ENCODE peak calls at places on chromosomes 12 and 14, in five cellular contexts. One of them, this sample, is unnamed.

GRCh38 chr14:61765225-61765943 is 3.2 kb downstream of the SNAPC1 start:
- DNase-seq in T47D: no peak
- DNase-seq in EH: no peak
- DNase-seq in H54: no peak
- DNase-seq in uterus: no peak
- DNase-seq in this sample: no peak

GRCh38 chr12:47648056-47648579 is 57.7 kb downstream of the RPAP3 start:
- DNase-seq in T47D: no peak
- DNase-seq in H54: no peak
- DNase-seq in EH: no peak
- DNase-seq in uterus: no peak
- DNase-seq in this sample: no peak

GRCh38 chr14:35499180-35499579 is 34.8 kb upstream of the INSM2 start:
- DNase-seq in T47D: no peak
- DNase-seq in EH: no peak
- DNase-seq in uterus: no peak
- DNase-seq in H54: no peak
- DNase-seq in this sample: no peak

GRCh38 chr12:132396657-132397056 is 67.3 kb upstream of the GALNT9 start:
- DNase-seq in EH: no peak
- DNase-seq in H54: no peak
- DNase-seq in T47D: no peak
- DNase-seq in uterus: no peak
- DNase-seq in this sample: no peak

GRCh38 chr12:53601296-53601847 is 24.8 kb downstream of the ATF7 start:
- DNase-seq in uterus: no peak
- DNase-seq in T47D: no peak
- DNase-seq in H54: no peak
- DNase-seq in EH: no peak
- DNase-seq in this sample: no peak

GRCh38 chr12:4069046-4070010 is 196.1 kb upstream of the PARP11 start:
- DNase-seq in EH: peak; percentile 12
- DNase-seq in uterus: no peak
- DNase-seq in T47D: no peak
- DNase-seq in H54: no peak
- DNase-seq in this sample: no peak

GRCh38 chr12:48997719-48998496 is 1.3 kb downstream of the DDN start:
- DNase-seq in uterus: no peak
- DNase-seq in T47D: no peak
- DNase-seq in H54: no peak
- DNase-seq in EH: no peak
- DNase-seq in this sample: no peak

GRCh38 chr12:41972196-41972994 is 172.3 kb downstream of the GXYLT1 start:
- DNase-seq in EH: no peak
- DNase-seq in H54: no peak
- DNase-seq in uterus: no peak
- DNase-seq in T47D: no peak
- DNase-seq in this sample: no peak

GRCh38 chr14:44960646-44961045 is 1.1 kb downstream of the KLHL28 start:
- DNase-seq in EH: no peak
- DNase-seq in T47D: no peak
- DNase-seq in uterus: no peak
- DNase-seq in H54: no peak
- DNase-seq in this sample: no peak

GRCh38 chr14:58750321-58751269 is 112.8 kb downstream of the DACT1 start:
- DNase-seq in T47D: no peak
- DNase-seq in uterus: no peak
- DNase-seq in H54: no peak
- DNase-seq in EH: no peak
- DNase-seq in this sample: no peak

GRCh38 chr12:101824831-101825230 is 5.9 kb downstream of the GNPTAB start:
- DNase-seq in uterus: no peak
- DNase-seq in T47D: no peak
- DNase-seq in H54: no peak
- DNase-seq in EH: peak; percentile 25
- DNase-seq in this sample: no peak

GRCh38 chr14:85529803-85530574 is at the start of gene FLRT2:
- DNase-seq in H54: no peak
- DNase-seq in T47D: no peak
- DNase-seq in uterus: peak; percentile 40
- DNase-seq in EH: peak; percentile 55
- DNase-seq in this sample: peak; percentile 14

GRCh38 chr14:23114120-23114458 is 5.0 kb downstream of the CEBPE start:
- DNase-seq in uterus: no peak
- DNase-seq in T47D: no peak
- DNase-seq in EH: no peak
- DNase-seq in H54: no peak
- DNase-seq in this sample: no peak

GRCh38 chr12:102172436-102172835 is 25.2 kb downstream of the PMCH start:
- DNase-seq in EH: peak; percentile 77
- DNase-seq in H54: no peak
- DNase-seq in uterus: no peak
- DNase-seq in T47D: no peak
- DNase-seq in this sample: no peak

GRCh38 chr14:50362791-50363733 is 33.6 kb downstream of the CDKL1 start:
- DNase-seq in H54: no peak
- DNase-seq in EH: peak; percentile 49
- DNase-seq in T47D: no peak
- DNase-seq in uterus: no peak
- DNase-seq in this sample: no peak

GRCh38 chr14:64726585-64726890 is 22.3 kb downstream of the PLEKHG3 start:
- DNase-seq in EH: peak; percentile 46
- DNase-seq in T47D: no peak
- DNase-seq in H54: peak; percentile 90
- DNase-seq in uterus: no peak
- DNase-seq in this sample: peak; percentile 97

GRCh38 chr12:113373966-113374365 is 15.6 kb downstream of the PLBD2 start:
- DNase-seq in H54: no peak
- DNase-seq in uterus: no peak
- DNase-seq in T47D: no peak
- DNase-seq in EH: no peak
- DNase-seq in this sample: no peak

GRCh38 chr14:59305231-59305630 is 116.8 kb downstream of the DAAM1 start:
- DNase-seq in T47D: no peak
- DNase-seq in H54: no peak
- DNase-seq in EH: peak; percentile 80
- DNase-seq in uterus: no peak
- DNase-seq in this sample: no peak

GRCh38 chr14:69479696-69480095 is 4.8 kb upstream of the PLEKHD1 start:
- DNase-seq in uterus: no peak
- DNase-seq in H54: no peak
- DNase-seq in EH: no peak
- DNase-seq in T47D: no peak
- DNase-seq in this sample: no peak

GRCh38 chr12:120067901-120068300 is 48.7 kb downstream of the RAB35 start:
- DNase-seq in uterus: no peak
- DNase-seq in EH: no peak
- DNase-seq in T47D: no peak
- DNase-seq in H54: no peak
- DNase-seq in this sample: no peak

GRCh38 chr12:94714378-94714777 is 64.0 kb upstream of the TMCC3 start:
- DNase-seq in EH: peak; percentile 4
- DNase-seq in uterus: no peak
- DNase-seq in T47D: no peak
- DNase-seq in H54: peak; percentile 61
- DNase-seq in this sample: no peak

GRCh38 chr12:6647083-6647604 is at the start of gene ACRBP:
- DNase-seq in H54: no peak
- DNase-seq in uterus: peak; percentile 80
- DNase-seq in EH: peak; percentile 76
- DNase-seq in T47D: no peak
- DNase-seq in this sample: no peak

GRCh38 chr12:15563683-15564082 is 225.5 kb downstream of the EPS8 start:
- DNase-seq in uterus: no peak
- DNase-seq in H54: no peak
- DNase-seq in T47D: no peak
- DNase-seq in EH: peak; percentile 71
- DNase-seq in this sample: no peak

GRCh38 chr14:88248606-88249005 is 74.5 kb downstream of the KCNK10 start:
- DNase-seq in H54: no peak
- DNase-seq in uterus: no peak
- DNase-seq in EH: peak; percentile 11
- DNase-seq in T47D: no peak
- DNase-seq in this sample: no peak

GRCh38 chr14:75667099-75667498 is 6.1 kb downstream of the TTLL5 start:
- DNase-seq in H54: no peak
- DNase-seq in EH: no peak
- DNase-seq in T47D: no peak
- DNase-seq in uterus: no peak
- DNase-seq in this sample: no peak

GRCh38 chr14:73610692-73611091 is 1.6 kb upstream of the ACOT6 start:
- DNase-seq in T47D: no peak
- DNase-seq in EH: peak; percentile 64
- DNase-seq in uterus: no peak
- DNase-seq in H54: no peak
- DNase-seq in this sample: no peak

GRCh38 chr14:105087963-105088811 is 23.0 kb upstream of the GPR132 start:
- DNase-seq in uterus: peak; percentile 80
- DNase-seq in EH: peak; percentile 85
- DNase-seq in H54: peak; percentile 79
- DNase-seq in T47D: no peak
- DNase-seq in this sample: peak; percentile 74

GRCh38 chr14:105605501-105606304 is 79.3 kb downstream of the TMEM121 start:
- DNase-seq in T47D: no peak
- DNase-seq in H54: no peak
- DNase-seq in uterus: no peak
- DNase-seq in EH: no peak
- DNase-seq in this sample: no peak

GRCh38 chr14:82488473-82488872 is 954.8 kb upstream of the SEL1L start:
- DNase-seq in uterus: no peak
- DNase-seq in EH: no peak
- DNase-seq in T47D: no peak
- DNase-seq in H54: no peak
- DNase-seq in this sample: no peak

GRCh38 chr14:104437703-104438102 is 141.9 kb upstream of the C14orf180 start:
- DNase-seq in EH: no peak
- DNase-seq in H54: no peak
- DNase-seq in T47D: no peak
- DNase-seq in uterus: no peak
- DNase-seq in this sample: no peak

This sample was measured in HTR-8/SVneo.